ENCODE peak calls at places on chromosome 3, in seven cellular contexts. C, N, U, W, O, K and G are unnamed samples.
A peak's percentile ranks its signal among the peaks of the same experiment; 100 is the strongest.

GRCh38 chr3:186452517-186452916 is 90.5 kb upstream of the DGKG start:
- DNase-seq in C (no peak), N (no peak), U (no peak), W (no peak), O (no peak), K (no peak), G (no peak)

GRCh38 chr3:44923634-44924033 is 49.2 kb downstream of the TGM4 start:
- DNase-seq in C (no peak), N (no peak), U (no peak), W (no peak), O (no peak), K (no peak), G (no peak)

GRCh38 chr3:58646503-58646902 is 20.1 kb downstream of the FAM3D start:
- DNase-seq in C (no peak), N (no peak), U (no peak), W (no peak), O (no peak), K (no peak), G (no peak)

GRCh38 chr3:194082596-194083220 is 53.2 kb upstream of the HES1 start:
- DNase-seq in C (no peak), N (no peak), U (no peak), W (no peak), O (no peak), K (no peak), G (no peak)

GRCh38 chr3:126394179-126394976 is at the start of gene CFAP100:
- DNase-seq in C (no peak), N (peak; percentile 39), U (no peak), W (peak; percentile 95), O (peak; percentile 78), K (no peak), G (no peak)

GRCh38 chr3:45986303-45986982 is 9.2 kb downstream of the FYCO1 start:
- DNase-seq in C (peak; percentile 18), N (peak; percentile 51), U (no peak), W (no peak), O (no peak), K (peak; percentile 60), G (peak; percentile 70)

GRCh38 chr3:118479376-118479775 is 555.3 kb downstream of the IGSF11 start:
- DNase-seq in C (no peak), N (no peak), U (no peak), W (no peak), O (no peak), K (no peak), G (no peak)

GRCh38 chr3:195004512-195005250 is 266.3 kb downstream of the XXYLT1 start:
- DNase-seq in C (no peak), N (no peak), U (no peak), W (no peak), O (no peak), K (no peak), G (no peak)

GRCh38 chr3:30501526-30501925 is 104.9 kb upstream of the TGFBR2 start:
- DNase-seq in C (no peak), N (no peak), U (no peak), W (no peak), O (no peak), K (no peak), G (no peak)

GRCh38 chr3:184129012-184129411 is 6.1 kb upstream of the EIF2B5 start:
- DNase-seq in C (no peak), N (no peak), U (peak; percentile 58), W (peak; percentile 74), O (peak; percentile 65), K (no peak), G (peak; percentile 29)

GRCh38 chr3:72270072-72270611 is 485.2 kb upstream of the PROK2 start:
- DNase-seq in C (peak; percentile 24), N (peak; percentile 95), U (peak; percentile 41), W (no peak), O (peak; percentile 80), K (peak; percentile 70), G (peak; percentile 94)

GRCh38 chr3:55955891-55956477 is 468.9 kb upstream of the WNT5A start:
- DNase-seq in C (no peak), N (no peak), U (no peak), W (no peak), O (no peak), K (no peak), G (no peak)

GRCh38 chr3:64188810-64189560 is 36.3 kb downstream of the PRICKLE2 start:
- DNase-seq in C (peak; percentile 18), N (no peak), U (no peak), W (no peak), O (no peak), K (no peak), G (peak; percentile 24)

GRCh38 chr3:124362418-124362817 is 367.8 kb upstream of the UMPS start:
- DNase-seq in C (no peak), N (no peak), U (no peak), W (no peak), O (no peak), K (no peak), G (no peak)

GRCh38 chr3:63990733-63991132 is 32.6 kb downstream of the PSMD6 start:
- DNase-seq in C (no peak), N (no peak), U (no peak), W (no peak), O (no peak), K (no peak), G (no peak)

GRCh38 chr3:170477395-170477794 is 58.7 kb downstream of the CLDN11 start:
- DNase-seq in C (no peak), N (no peak), U (no peak), W (no peak), O (no peak), K (no peak), G (no peak)

GRCh38 chr3:78258798-78259197 is 1218.9 kb downstream of the ROBO2 start:
- DNase-seq in C (no peak), N (no peak), U (no peak), W (no peak), O (no peak), K (no peak), G (no peak)

GRCh38 chr3:125294414-125294813 is 80.7 kb downstream of the ZNF148 start:
- DNase-seq in C (no peak), N (no peak), U (no peak), W (no peak), O (no peak), K (no peak), G (no peak)

DNA sequence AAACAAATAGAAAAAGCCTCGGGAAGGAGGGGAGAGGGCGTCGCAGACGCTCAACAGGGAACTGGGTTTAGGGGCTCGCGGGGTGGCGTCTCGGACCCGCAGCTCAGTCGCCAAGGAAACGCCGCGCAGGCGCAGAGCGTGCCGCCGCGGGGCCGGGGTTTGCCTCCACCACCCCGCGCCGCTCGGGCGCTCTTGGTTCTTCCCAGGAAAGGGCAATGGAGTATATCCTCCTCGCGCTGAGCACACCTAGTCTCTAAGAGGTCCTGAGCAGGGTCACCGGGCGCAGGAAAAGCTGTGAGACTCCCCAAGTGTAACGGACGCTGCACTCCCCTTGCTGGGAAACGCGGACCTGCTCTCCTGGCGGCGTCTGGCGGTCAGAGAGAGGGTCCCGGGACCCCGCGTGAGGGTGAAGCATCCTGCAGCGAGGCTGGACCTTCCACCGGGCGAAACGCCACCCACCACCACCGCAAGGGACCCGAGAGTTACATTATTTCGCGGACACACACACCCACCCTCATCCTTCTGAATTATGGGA is 713 bp downstream of the PLCH1 start:
- DNase-seq in C (no peak), N (no peak), U (peak; percentile 82), W (peak; percentile 86), O (peak; percentile 80), K (no peak), G (peak; percentile 67)
- H3K27me3 ChIP-seq in C (peaks cover 54% of the 10 kb centered on the region), N (no peaks in the 10 kb centered on the region), U (peaks cover 66% of the 10 kb centered on the region), W (peaks cover 3% of the 10 kb centered on the region), O (peaks cover 45% of the 10 kb centered on the region), K (no peaks in the 10 kb centered on the region), G (no peaks in the 10 kb centered on the region)

DNA sequence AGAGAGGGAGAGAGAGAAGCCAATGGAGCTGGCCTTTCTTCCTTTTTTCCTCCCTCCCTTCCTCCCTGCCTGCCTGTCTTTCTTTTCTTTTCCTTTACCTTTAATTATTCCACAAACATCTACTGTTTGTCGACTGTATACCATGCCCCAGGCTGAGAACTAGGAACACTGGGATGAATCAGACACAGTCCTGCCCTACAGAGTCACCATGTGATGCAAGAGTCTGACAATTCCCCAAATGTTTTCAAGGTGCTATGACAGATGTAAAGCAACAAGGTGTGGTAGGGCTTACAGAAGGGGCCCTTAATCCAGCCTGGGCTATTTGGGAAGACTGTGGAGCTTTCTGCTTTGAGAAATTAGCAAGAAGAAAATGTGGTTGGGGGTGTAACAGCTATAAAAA is 4.0 kb upstream of the SPSB4 start:
- DNase-seq in C (no peak), N (no peak), U (no peak), W (no peak), O (no peak), K (no peak), G (no peak)
- H3K27me3 ChIP-seq in C (peaks cover 40% of the 10 kb centered on the region), N (no peaks in the 10 kb centered on the region), U (no peaks in the 10 kb centered on the region), W (peaks cover 25% of the 10 kb centered on the region), O (peaks cover 30% of the 10 kb centered on the region), K (no peaks in the 10 kb centered on the region), G (peaks cover 18% of the 10 kb centered on the region)

DNA sequence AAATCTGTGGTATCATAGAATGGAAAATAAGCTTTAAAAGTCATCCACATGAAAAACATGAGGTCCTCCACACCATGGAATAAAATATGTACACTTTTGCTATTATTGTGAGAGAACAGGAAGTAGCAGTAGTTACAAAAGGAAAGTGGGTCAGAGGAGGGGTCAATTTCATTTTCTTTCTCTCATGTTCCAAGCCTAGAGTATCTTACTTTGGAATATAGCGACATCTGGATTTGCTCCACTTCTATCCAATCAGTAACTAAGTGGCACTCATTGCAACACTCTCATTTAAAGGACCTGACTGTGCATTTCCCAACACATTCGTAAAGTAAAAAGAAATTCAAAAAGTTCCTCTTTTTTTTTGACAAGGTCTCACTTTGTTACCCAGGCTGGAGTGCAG is 637.3 kb downstream of the TUSC7 start:
- DNase-seq in C (no peak), N (no peak), U (no peak), W (no peak), O (no peak), K (no peak), G (no peak)
- H3K27me3 ChIP-seq in C (no peaks in the 10 kb centered on the region), N (no peaks in the 10 kb centered on the region), U (no peaks in the 10 kb centered on the region), W (no peaks in the 10 kb centered on the region), O (no peaks in the 10 kb centered on the region), K (no peaks in the 10 kb centered on the region), G (no peaks in the 10 kb centered on the region)

GRCh38 chr3:158095302-158095997 is 10.8 kb downstream of the SHOX2 start:
- DNase-seq in C (no peak), N (no peak), U (no peak), W (peak; percentile 59), O (no peak), K (no peak), G (no peak)

GRCh38 chr3:158093526-158093925 is 12.7 kb downstream of the SHOX2 start:
- DNase-seq in C (no peak), N (no peak), U (no peak), W (no peak), O (no peak), K (no peak), G (no peak)

GRCh38 chr3:158094917-158095301 is 11.3 kb downstream of the SHOX2 start:
- DNase-seq in C (no peak), N (no peak), U (no peak), W (no peak), O (no peak), K (no peak), G (no peak)

GRCh38 chr3:158094235-158094916 is 11.8 kb downstream of the SHOX2 start:
- DNase-seq in C (no peak), N (no peak), U (no peak), W (peak; percentile 78), O (no peak), K (no peak), G (no peak)

DNA sequence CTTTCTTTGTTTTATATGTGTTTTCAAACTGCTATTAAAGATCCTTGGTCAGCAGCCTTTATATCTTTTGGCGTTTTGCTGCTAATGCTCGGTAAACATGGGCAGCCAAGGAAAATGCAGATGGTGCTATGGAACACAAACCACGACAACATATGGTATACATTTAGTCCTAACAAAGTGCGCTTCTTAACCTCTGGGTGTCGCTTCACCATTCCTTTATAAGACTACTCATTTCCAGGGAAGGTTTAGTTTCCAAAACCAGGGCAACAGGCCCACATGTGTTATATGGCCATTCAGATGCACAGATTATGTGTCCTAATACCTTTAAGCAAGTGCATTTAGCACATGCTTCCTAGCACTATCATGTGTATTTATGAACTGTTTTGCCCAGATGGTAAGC is 14.7 kb downstream of the SHOX2 start:
- DNase-seq in C (no peak), N (no peak), U (no peak), W (peak; percentile 63), O (no peak), K (no peak), G (no peak)
- H3K27me3 ChIP-seq in C (peaks cover 10% of the 10 kb centered on the region), N (no peaks in the 10 kb centered on the region), U (no peaks in the 10 kb centered on the region), W (peaks cover 49% of the 10 kb centered on the region), O (peaks cover 65% of the 10 kb centered on the region), K (peaks cover 3% of the 10 kb centered on the region), G (peaks cover 26% of the 10 kb centered on the region)